ENCODE peak calls at places on chromosome 19, in eight cellular contexts. D, P, G, M, K, T, X and B are unnamed samples.
A peak's percentile ranks its signal among the peaks of the same experiment; 100 is the strongest.

GRCh38 chr19:53849237-53849676 is 18.4 kb upstream of the MYADM start:
- DNase-seq in M (no peak), K (no peak), X (peak; percentile 92), P (no peak), T (peak; percentile 16), G (peak; percentile 78), D (peak; percentile 23), B (peak; percentile 83)

GRCh38 chr19:39369200-39369599 is 21.7 kb downstream of the PAF1 start:
- DNase-seq in K (no peak), G (no peak), T (no peak), M (no peak), D (no peak), P (no peak), X (no peak), B (no peak)

GRCh38 chr19:6718741-6719539 is 1.5 kb downstream of the C3 start:
- DNase-seq in T (no peak), K (peak; percentile 77), X (peak; percentile 5), P (no peak), G (peak; percentile 56), M (peak; percentile 26), D (no peak), B (peak; percentile 58)

GRCh38 chr19:19134687-19135158 is 3.6 kb downstream of the TMEM161A start:
- DNase-seq in X (no peak), D (no peak), G (no peak), K (peak; percentile 67), P (no peak), T (peak; percentile 91), M (peak; percentile 50), B (no peak)

GRCh38 chr19:1856345-1856697 is 7.1 kb downstream of the KLF16 start:
- DNase-seq in T (peak; percentile 63), G (no peak), K (no peak), D (no peak), X (no peak), P (no peak), M (no peak), B (peak; percentile 23)

GRCh38 chr19:18995804-18996241 is 37.5 kb downstream of the SUGP2 start:
- DNase-seq in K (peak; percentile 60), G (peak; percentile 92), M (no peak), P (no peak), D (peak; percentile 96), X (peak; percentile 86), T (peak; percentile 55), B (peak; percentile 98)

GRCh38 chr19:30065680-30066606 is 123.9 kb downstream of the URI1 start:
- DNase-seq in T (no peak), K (peak; percentile 20), X (no peak), G (no peak), P (no peak), M (no peak), D (no peak), B (no peak)

GRCh38 chr19:46107371-46107770 is 17.1 kb downstream of the IGFL3 start:
- DNase-seq in D (peak; percentile 28), X (peak; percentile 73), K (no peak), P (no peak), T (no peak), M (no peak), G (no peak), B (peak; percentile 79)

GRCh38 chr19:4061683-4062575 is 4.8 kb downstream of the ZBTB7A start:
- DNase-seq in G (no peak), D (no peak), M (no peak), K (peak; percentile 74), P (no peak), T (peak; percentile 61), X (no peak), B (peak; percentile 39)

GRCh38 chr19:48333467-48334384 is 8.4 kb downstream of the EMP3 start:
- DNase-seq in M (peak; percentile 96), G (peak; percentile 93), X (peak; percentile 92), D (peak; percentile 91), T (peak; percentile 98), P (peak; percentile 64), K (peak; percentile 96), B (peak; percentile 98)

GRCh38 chr19:15291666-15292065 is 40.7 kb downstream of the BRD4 start:
- DNase-seq in M (no peak), K (no peak), P (no peak), D (peak; percentile 81), T (no peak), X (no peak), G (peak; percentile 74), B (peak; percentile 48)

GRCh38 chr19:40831502-40832430 is 18.5 kb downstream of the CYP2A6 start:
- DNase-seq in M (no peak), X (peak; percentile 100), T (peak; percentile 67), G (peak; percentile 80), D (peak; percentile 97), K (no peak), P (no peak), B (peak; percentile 98)

GRCh38 chr19:40294560-40294959 is 9.4 kb upstream of the AKT2 start:
- DNase-seq in X (no peak), G (no peak), P (no peak), T (no peak), D (no peak), K (no peak), M (no peak), B (no peak)

GRCh38 chr19:53908106-53908932 is 759 bp upstream of the CACNG7 start:
- DNase-seq in D (peak; percentile 40), T (peak; percentile 75), M (no peak), G (peak; percentile 58), X (peak; percentile 24), P (no peak), K (no peak), B (peak; percentile 56)

GRCh38 chr19:45355402-45355801 is 14.9 kb downstream of the KLC3 start:
- DNase-seq in G (no peak), D (no peak), X (no peak), T (no peak), P (no peak), M (no peak), K (no peak), B (no peak)

GRCh38 chr19:15159251-15159650 is 41.5 kb downstream of the NOTCH3 start:
- DNase-seq in K (no peak), X (peak; percentile 17), G (peak; percentile 20), M (no peak), T (no peak), P (no peak), D (peak; percentile 33), B (peak; percentile 57)

GRCh38 chr19:36331353-36332228 is 47.4 kb downstream of the ZFP14 start:
- DNase-seq in P (peak; percentile 24), D (peak; percentile 94), G (peak; percentile 94), M (peak; percentile 49), X (peak; percentile 94), K (peak; percentile 70), T (no peak), B (peak; percentile 97)

GRCh38 chr19:47110521-47111080 is 3.0 kb downstream of the ZC3H4 start:
- DNase-seq in G (peak; percentile 32), D (no peak), T (peak; percentile 36), P (no peak), K (no peak), X (no peak), M (peak; percentile 43), B (peak; percentile 25)

GRCh38 chr19:45460807-45461347 is 6.9 kb upstream of the FOSB start:
- DNase-seq in G (no peak), X (no peak), M (no peak), D (no peak), P (no peak), K (no peak), T (no peak), B (no peak)

GRCh38 chr19:10289167-10289835 is 451 bp upstream of the ICAM5 start:
- DNase-seq in K (peak; percentile 83), M (peak; percentile 68), X (peak; percentile 33), T (peak; percentile 86), G (peak; percentile 90), P (no peak), D (peak; percentile 54), B (peak; percentile 93)

GRCh38 chr19:43914051-43914450 is 21.0 kb downstream of the ZNF45 start:
- DNase-seq in K (no peak), M (no peak), G (no peak), D (no peak), P (no peak), T (no peak), X (no peak), B (no peak)

GRCh38 chr19:51123381-51124186 is 1.1 kb upstream of the SIGLEC9 start:
- DNase-seq in X (no peak), T (no peak), K (peak; percentile 76), P (no peak), M (peak; percentile 64), D (no peak), G (no peak), B (no peak)

GRCh38 chr19:55486971-55487883 is 1.0 kb upstream of the SSC5D start:
- DNase-seq in P (no peak), X (peak; percentile 95), D (peak; percentile 97), M (no peak), T (peak; percentile 65), K (no peak), G (peak; percentile 89), B (peak; percentile 97)